ENCODE peak calls at places on chromosomes 7 and 10, in ten cellular contexts. R is hepatocyte, I is testis, G is GM23338, H is sigmoid colon, K is heart left ventricle, J is trophoblast cell, B is tibial artery, A is heart right ventricle, T is Peyer's patch. M is an unnamed sample.

GRCh38 chr10:131178956-131179355 is 132.6 kb downstream of the TCERG1L start:
- DNase-seq in R (no peak), I (peak; percentile 7), G (no peak), H (peak; percentile 49), K (no peak), J (no peak), B (no peak), A (no peak), T (peak; percentile 23), M (no peak)

GRCh38 chr7:140079121-140079536 is 16.4 kb upstream of the PARP12 start:
- DNase-seq in R (peak; percentile 25), I (no peak), G (peak; percentile 82), H (no peak), K (no peak), J (no peak), B (no peak), A (no peak), T (no peak), M (peak; percentile 53)

GRCh38 chr7:121202834-121203233 is 126.0 kb upstream of the WNT16 start:
- DNase-seq in R (no peak), I (no peak), G (no peak), H (no peak), K (no peak), J (no peak), B (no peak), A (no peak), T (no peak), M (no peak)

GRCh38 chr7:116210345-116211005 is at the start of gene TES:
- DNase-seq in R (peak; percentile 92), I (peak; percentile 85), G (peak; percentile 90), H (peak; percentile 81), K (peak; percentile 70), J (peak; percentile 91), B (peak; percentile 52), A (peak; percentile 52), T (peak; percentile 89), M (no peak)

GRCh38 chr7:40008218-40008815 is 58.3 kb downstream of the CDK13 start:
- DNase-seq in R (no peak), I (no peak), G (no peak), H (no peak), K (no peak), J (no peak), B (no peak), A (no peak), T (no peak), M (no peak)

GRCh38 chr10:110609592-110609991 is 34.5 kb upstream of the RBM20 start:
- DNase-seq in R (no peak), I (no peak), G (peak; percentile 9), H (peak; percentile 54), K (peak; percentile 40), J (no peak), B (no peak), A (peak; percentile 24), T (no peak), M (peak; percentile 74)

GRCh38 chr7:106640368-106641141 is 20.4 kb downstream of the CCDC71L start:
- DNase-seq in R (no peak), I (no peak), G (no peak), H (no peak), K (no peak), J (no peak), B (no peak), A (no peak), T (no peak), M (no peak)

GRCh38 chr10:14611971-14612693 is 162.6 kb downstream of the FAM107B start:
- DNase-seq in R (peak; percentile 51), I (peak; percentile 37), G (no peak), H (no peak), K (no peak), J (no peak), B (no peak), A (no peak), T (no peak), M (no peak)

GRCh38 chr7:2066251-2066919 is 166.4 kb downstream of the MAD1L1 start:
- DNase-seq in R (no peak), I (no peak), G (no peak), H (no peak), K (no peak), J (no peak), B (no peak), A (no peak), T (peak; percentile 74), M (peak; percentile 67)

GRCh38 chr7:36289833-36290661 is 99.6 kb upstream of the ANLN start:
- DNase-seq in R (peak; percentile 78), I (no peak), G (no peak), H (no peak), K (no peak), J (no peak), B (no peak), A (no peak), T (peak; percentile 81), M (no peak)

GRCh38 chr10:77383861-77384553 is 253.6 kb downstream of the KCNMA1 start:
- DNase-seq in R (no peak), I (no peak), G (no peak), H (no peak), K (no peak), J (no peak), B (peak; percentile 55), A (no peak), T (no peak), M (peak; percentile 38)

GRCh38 chr7:18975689-18976280 is 141.7 kb downstream of the TWIST1 start:
- DNase-seq in R (no peak), I (no peak), G (no peak), H (no peak), K (no peak), J (no peak), B (no peak), A (no peak), T (no peak), M (no peak)

GRCh38 chr10:14087585-14087984 is 243.1 kb downstream of the FRMD4A start:
- DNase-seq in R (no peak), I (no peak), G (no peak), H (no peak), K (no peak), J (no peak), B (no peak), A (no peak), T (no peak), M (no peak)

GRCh38 chr7:101572156-101572555 is 56.9 kb downstream of the MYL10 start:
- DNase-seq in R (no peak), I (no peak), G (no peak), H (no peak), K (no peak), J (no peak), B (no peak), A (no peak), T (no peak), M (no peak)

GRCh38 chr7:24756989-24757798 is at the start of gene GSDME:
- DNase-seq in R (peak; percentile 90), I (peak; percentile 57), G (peak; percentile 84), H (peak; percentile 80), K (peak; percentile 73), J (peak; percentile 70), B (peak; percentile 48), A (peak; percentile 47), T (peak; percentile 77), M (peak; percentile 54)

GRCh38 chr10:58157076-58157766 is 110.5 kb downstream of the IPMK start:
- DNase-seq in R (no peak), I (no peak), G (no peak), H (no peak), K (no peak), J (no peak), B (no peak), A (no peak), T (no peak), M (peak; percentile 34)

GRCh38 chr7:45470031-45470430 is 104.1 kb upstream of the ADCY1 start:
- DNase-seq in R (no peak), I (no peak), G (no peak), H (no peak), K (no peak), J (no peak), B (no peak), A (no peak), T (no peak), M (no peak)

GRCh38 chr7:90250601-90251303 is 5.8 kb downstream of the CFAP69 start:
- DNase-seq in R (no peak), I (no peak), G (no peak), H (no peak), K (no peak), J (no peak), B (no peak), A (no peak), T (no peak), M (no peak)

GRCh38 chr7:30765359-30765758 is 5.9 kb upstream of the MINDY4 start:
- DNase-seq in R (no peak), I (no peak), G (no peak), H (peak; percentile 43), K (no peak), J (no peak), B (no peak), A (no peak), T (no peak), M (no peak)

DNA sequence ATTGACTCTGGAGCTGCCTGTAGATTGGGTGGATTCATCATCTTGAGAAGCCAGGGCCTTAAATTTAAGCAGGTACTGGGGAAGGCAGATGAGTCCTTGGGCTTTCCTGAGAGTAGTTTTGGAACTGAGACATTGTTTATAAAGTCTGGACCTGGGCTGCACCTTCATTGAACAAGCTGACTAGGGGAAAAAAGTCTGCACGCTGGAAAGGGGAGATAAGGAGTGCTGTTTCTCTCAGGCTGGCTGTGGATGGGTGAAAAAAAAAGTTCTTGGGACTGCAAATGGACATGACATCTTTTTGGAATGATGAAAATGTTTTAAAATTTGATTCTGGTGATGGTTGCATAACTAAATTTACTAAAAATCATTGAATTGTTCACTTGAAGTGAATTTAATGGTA is 12.0 kb downstream of the SEC24C start:
- DNase-seq in R (no peak), I (no peak), G (no peak), H (peak; percentile 7), K (no peak), J (no peak), B (no peak), A (no peak), T (no peak), M (no peak)
- H3K36me3 ChIP-seq in R (peaks cover 5% of the 10 kb centered on the region), I (no peaks in the 10 kb centered on the region), G (peaks cover 29% of the 10 kb centered on the region), H (peaks cover 83% of the 10 kb centered on the region), K (peaks cover 47% of the 10 kb centered on the region), J (peaks cover 50% of the 10 kb centered on the region), B (peaks cover 63% of the 10 kb centered on the region), A (no peaks in the 10 kb centered on the region), T (no peaks in the 10 kb centered on the region), M (peaks cover 39% of the 10 kb centered on the region)

GRCh38 chr10:69362471-69362954 is 54.2 kb downstream of the TACR2 start:
- DNase-seq in R (no peak), I (no peak), G (no peak), H (no peak), K (peak; percentile 86), J (no peak), B (peak; percentile 81), A (peak; percentile 83), T (no peak), M (peak; percentile 84)
- H3K36me3 ChIP-seq in R (no peaks in the 10 kb centered on the region), I (no peaks in the 10 kb centered on the region), G (peaks cover 13% of the 10 kb centered on the region), H (peaks cover 33% of the 10 kb centered on the region), K (peaks cover 4% of the 10 kb centered on the region), J (peaks cover 38% of the 10 kb centered on the region), B (peaks cover 32% of the 10 kb centered on the region), A (no peaks in the 10 kb centered on the region), T (no peaks in the 10 kb centered on the region), M (peaks cover 67% of the 10 kb centered on the region)

GRCh38 chr10:124737221-124737620 is 7.0 kb downstream of the FAM53B start:
- DNase-seq in R (peak; percentile 15), I (no peak), G (no peak), H (no peak), K (no peak), J (no peak), B (no peak), A (no peak), T (no peak), M (no peak)
- H3K36me3 ChIP-seq in R (no peaks in the 10 kb centered on the region), I (no peaks in the 10 kb centered on the region), G (no peaks in the 10 kb centered on the region), H (no peaks in the 10 kb centered on the region), K (no peaks in the 10 kb centered on the region), J (peaks cover 1% of the 10 kb centered on the region), B (no peaks in the 10 kb centered on the region), A (no peaks in the 10 kb centered on the region), T (no peaks in the 10 kb centered on the region), M (peaks cover 7% of the 10 kb centered on the region)

GRCh38 chr10:98135222-98135899 is 904 bp downstream of the R3HCC1L start:
- DNase-seq in R (no peak), I (peak; percentile 28), G (peak; percentile 8), H (no peak), K (no peak), J (no peak), B (peak; percentile 22), A (no peak), T (peak; percentile 54), M (no peak)
- H3K36me3 ChIP-seq in R (no peaks in the 10 kb centered on the region), I (no peaks in the 10 kb centered on the region), G (no peaks in the 10 kb centered on the region), H (no peaks in the 10 kb centered on the region), K (no peaks in the 10 kb centered on the region), J (no peaks in the 10 kb centered on the region), B (no peaks in the 10 kb centered on the region), A (no peaks in the 10 kb centered on the region), T (no peaks in the 10 kb centered on the region), M (no peaks in the 10 kb centered on the region)